ENCODE peak calls at places on chromosome 13, in five cellular contexts. M, F, X, R and I are unnamed samples.

GRCh38 chr13:97215325-97215724 is 6.8 kb upstream of the MBNL2 start:
- DNase-seq in M (no peak), F (no peak), X (no peak), R (no peak), I (no peak)

GRCh38 chr13:73891805-73892204 is 242.4 kb downstream of the KLF12 start:
- DNase-seq in M (no peak), F (no peak), X (no peak), R (no peak), I (no peak)

GRCh38 chr13:76992548-76993001 is 694 bp downstream of the CLN5 start:
- DNase-seq in M (peak; percentile 46), F (peak; percentile 31), X (no peak), R (no peak), I (no peak)

GRCh38 chr13:78786399-78786879 is 127.5 kb upstream of the OBI1 start:
- DNase-seq in M (no peak), F (no peak), X (no peak), R (no peak), I (no peak)

GRCh38 chr13:53206455-53206854 is 177.8 kb downstream of the OLFM4 start:
- DNase-seq in M (no peak), F (no peak), X (no peak), R (no peak), I (no peak)

GRCh38 chr13:77001540-77001939 is 9.7 kb downstream of the CLN5 start:
- DNase-seq in M (no peak), F (no peak), X (no peak), R (no peak), I (no peak)

GRCh38 chr13:104315606-104316005 is 1249.4 kb upstream of the SLC10A2 start:
- DNase-seq in M (no peak), F (no peak), X (no peak), R (no peak), I (no peak)

GRCh38 chr13:95713651-95714050 is 36.7 kb downstream of the DNAJC3 start:
- DNase-seq in M (no peak), F (no peak), X (no peak), R (no peak), I (no peak)

GRCh38 chr13:52449323-52450011 is 967 bp downstream of the VPS36 start:
- DNase-seq in M (no peak), F (no peak), X (no peak), R (no peak), I (no peak)

DNA sequence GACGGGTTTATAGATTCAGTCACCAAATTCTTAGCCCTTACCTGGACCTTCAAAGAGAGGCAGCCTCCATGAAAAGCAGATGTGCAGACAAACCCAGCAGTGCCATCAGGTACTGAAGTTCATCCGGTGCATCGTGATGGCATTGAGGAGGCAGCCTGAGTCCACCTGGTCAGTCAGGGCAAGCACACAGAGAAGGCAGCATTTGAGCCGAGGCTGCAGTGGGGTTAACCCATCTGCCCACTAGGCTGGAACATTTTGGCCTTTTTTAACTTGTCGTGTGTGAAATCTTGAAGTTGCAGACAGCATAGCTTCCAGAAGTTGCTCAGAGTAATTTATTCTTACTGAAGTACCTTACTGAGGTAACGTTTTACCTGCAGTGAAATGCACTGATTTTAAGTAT is 4.9 kb downstream of the LMO7 start:
- DNase-seq in M (peak; percentile 56), F (no peak), X (no peak), R (no peak), I (no peak)
- H3K36me3 ChIP-seq in M (no peaks in the 10 kb centered on the region), F (no peaks in the 10 kb centered on the region), X (no peaks in the 10 kb centered on the region), R (no peaks in the 10 kb centered on the region), I (no peaks in the 10 kb centered on the region)

GRCh38 chr13:113176822-113177221 is 18.4 kb downstream of the PROZ start:
- DNase-seq in M (no peak), F (no peak), X (no peak), R (no peak), I (no peak)
- H3K36me3 ChIP-seq in M (peaks cover 51% of the 10 kb centered on the region), F (peaks cover 33% of the 10 kb centered on the region), X (peaks cover 30% of the 10 kb centered on the region), R (peaks cover 50% of the 10 kb centered on the region), I (peaks cover 26% of the 10 kb centered on the region)

DNA sequence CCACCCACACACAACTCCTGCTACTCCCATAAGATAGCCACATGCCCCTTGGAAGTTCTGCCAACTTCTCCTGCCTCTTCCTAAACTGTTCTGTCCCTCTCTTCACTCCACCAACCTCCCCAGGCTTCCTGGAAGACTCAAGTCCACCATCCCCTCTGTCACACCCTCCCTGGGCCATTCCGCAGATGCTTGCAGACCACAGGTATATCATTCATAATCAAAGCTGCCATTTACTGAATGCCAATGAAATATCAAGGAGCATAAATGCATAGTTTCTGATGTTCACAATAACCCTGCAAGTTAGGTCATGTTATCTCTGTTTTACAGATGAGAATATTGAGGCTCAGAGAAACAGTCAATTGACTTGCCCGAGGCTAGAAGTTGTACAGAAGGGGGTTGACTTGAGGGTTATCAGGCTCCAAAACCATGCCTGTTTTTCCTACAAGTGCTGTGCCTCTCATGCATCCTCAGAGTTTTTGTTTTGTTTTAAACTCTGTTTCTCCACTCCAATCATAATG is 135.6 kb downstream of the SLC7A1 start:
- DNase-seq in M (no peak), F (no peak), X (no peak), R (no peak), I (no peak)
- H3K36me3 ChIP-seq in M (no peaks in the 10 kb centered on the region), F (no peaks in the 10 kb centered on the region), X (no peaks in the 10 kb centered on the region), R (no peaks in the 10 kb centered on the region), I (no peaks in the 10 kb centered on the region)

GRCh38 chr13:34467450-34468083 is 474.5 kb upstream of the NBEA start:
- DNase-seq in M (no peak), F (no peak), X (no peak), R (no peak), I (no peak)
- H3K36me3 ChIP-seq in M (no peaks in the 10 kb centered on the region), F (no peaks in the 10 kb centered on the region), X (no peaks in the 10 kb centered on the region), R (no peaks in the 10 kb centered on the region), I (no peaks in the 10 kb centered on the region)

GRCh38 chr13:45479661-45480060 is 14.9 kb downstream of the COG3 start:
- DNase-seq in M (no peak), F (no peak), X (no peak), R (no peak), I (no peak)
- H3K36me3 ChIP-seq in M (peaks cover 5% of the 10 kb centered on the region), F (peaks cover 17% of the 10 kb centered on the region), X (peaks cover 31% of the 10 kb centered on the region), R (peaks cover 62% of the 10 kb centered on the region), I (peaks cover 42% of the 10 kb centered on the region)